ENCODE peak calls at places on chromosomes 5 and 9, in nine cellular contexts. Y, H, W, M, G, K, C, I and F are unnamed samples.
A peak's percentile ranks its signal among the peaks of the same experiment; 100 is the strongest.

GRCh38 chr9:91771027-91771426 is 179.0 kb downstream of the ROR2 start:
- DNase-seq in Y (peak; percentile 36), H (no peak), W (no peak), M (peak; percentile 86), G (no peak), K (no peak), C (peak; percentile 86), I (peak; percentile 96), F (no peak)

GRCh38 chr5:1437452-1437851 is 7.8 kb downstream of the SLC6A3 start:
- DNase-seq in Y (no peak), H (no peak), W (peak; percentile 75), M (peak; percentile 29), G (no peak), K (no peak), C (no peak), I (peak; percentile 85), F (no peak)

GRCh38 chr9:72315510-72316287 is 49.3 kb downstream of the ZFAND5 start:
- DNase-seq in Y (peak; percentile 34), H (no peak), W (peak; percentile 67), M (peak; percentile 52), G (no peak), K (no peak), C (no peak), I (peak; percentile 83), F (no peak)

GRCh38 chr9:114656301-114656700 is 1.3 kb downstream of the TEX53 start:
- DNase-seq in Y (no peak), H (no peak), W (no peak), M (no peak), G (no peak), K (no peak), C (no peak), I (no peak), F (no peak)

GRCh38 chr9:95669253-95669652 is 152.5 kb upstream of the PTCH1 start:
- DNase-seq in Y (no peak), H (no peak), W (no peak), M (no peak), G (no peak), K (no peak), C (no peak), I (no peak), F (no peak)

GRCh38 chr5:92543246-92543645 is 1037.8 kb downstream of the NR2F1-AS1 start:
- DNase-seq in Y (no peak), H (no peak), W (no peak), M (peak; percentile 70), G (no peak), K (no peak), C (peak; percentile 27), I (peak; percentile 77), F (no peak)

GRCh38 chr5:34585601-34586104 is 70.5 kb upstream of the RAI14 start:
- DNase-seq in Y (no peak), H (no peak), W (no peak), M (peak; percentile 58), G (no peak), K (no peak), C (peak; percentile 66), I (peak; percentile 66), F (no peak)

GRCh38 chr5:108727154-108727638 is 20.5 kb upstream of the FER start:
- DNase-seq in Y (no peak), H (no peak), W (no peak), M (peak; percentile 29), G (no peak), K (no peak), C (peak; percentile 0), I (peak; percentile 75), F (peak; percentile 38)

GRCh38 chr5:104186100-104186499 is 623.5 kb upstream of the NUDT12 start:
- DNase-seq in Y (peak; percentile 61), H (no peak), W (no peak), M (no peak), G (no peak), K (no peak), C (no peak), I (no peak), F (no peak)

GRCh38 chr9:134258828-134259546 is 67.3 kb upstream of the RXRA start:
- DNase-seq in Y (no peak), H (no peak), W (no peak), M (no peak), G (no peak), K (no peak), C (no peak), I (no peak), F (peak; percentile 47)

GRCh38 chr9:136590788-136591187 is 44.9 kb upstream of the NOTCH1 start:
- DNase-seq in Y (no peak), H (no peak), W (no peak), M (no peak), G (no peak), K (no peak), C (no peak), I (no peak), F (no peak)

GRCh38 chr9:114216081-114216480 is 60.7 kb downstream of the COL27A1 start:
- DNase-seq in Y (peak; percentile 38), H (no peak), W (no peak), M (peak; percentile 66), G (no peak), K (peak; percentile 27), C (peak; percentile 42), I (peak; percentile 66), F (peak; percentile 77)